ENCODE peak calls at places on chromosomes 6 and 20, in five cellular contexts. S, R, Z, Q and F are unnamed samples.

GRCh38 chr20:36969050-36969449 is 17.5 kb upstream of the SAMHD1 start:
- DNase-seq in Q (no peak), R (no peak), S (no peak), Z (peak), F (no peak)

GRCh38 chr6:168035661-168036616 is 38.5 kb downstream of the KIF25 start:
- DNase-seq in R (peak), Q (no peak), S (no peak), Z (no peak), F (peak)

GRCh38 chr6:101777646-101778045 is 384.1 kb downstream of the GRIK2 start:
- DNase-seq in S (no peak), Z (no peak), Q (no peak), R (no peak), F (no peak)

GRCh38 chr20:19012671-19013070 is 199.1 kb downstream of the SCP2D1 start:
- DNase-seq in R (no peak), Q (no peak), S (no peak), Z (peak), F (no peak)

GRCh38 chr20:54123587-54124180 is 50.1 kb downstream of the CYP24A1 start:
- DNase-seq in R (peak), Z (no peak), Q (no peak), S (no peak), F (peak)

GRCh38 chr6:146357578-146358340 is 185.9 kb upstream of the RAB32 start:
- DNase-seq in Q (no peak), R (peak), S (no peak), Z (peak), F (peak)

GRCh38 chr6:12288844-12289654 is 1.1 kb upstream of the EDN1 start:
- DNase-seq in S (peak), R (peak), Q (no peak), Z (peak), F (peak)

GRCh38 chr6:91082311-91082803 is 495.5 kb upstream of the MAP3K7 start:
- DNase-seq in Z (no peak), R (peak), S (no peak), Q (no peak), F (no peak)

GRCh38 chr6:56864171-56864616 is 90.7 kb upstream of the BEND6 start:
- DNase-seq in S (no peak), Z (no peak), Q (no peak), R (peak), F (peak)

GRCh38 chr6:90314516-90314915 is 17.9 kb upstream of the BACH2 start:
- DNase-seq in R (no peak), Q (no peak), S (no peak), Z (no peak), F (no peak)

GRCh38 chr20:46978871-46979536 is 84.4 kb downstream of the EYA2 start:
- DNase-seq in Q (no peak), S (no peak), R (no peak), Z (no peak), F (no peak)

GRCh38 chr6:12538881-12539357 is 177.6 kb upstream of the PHACTR1 start:
- DNase-seq in Q (no peak), R (no peak), Z (no peak), S (no peak), F (no peak)

GRCh38 chr20:20459726-20460125 is 91.8 kb downstream of the INSM1 start:
- DNase-seq in Q (no peak), R (no peak), Z (no peak), S (no peak), F (no peak)

GRCh38 chr6:2744206-2744771 is 6.4 kb downstream of the MYLK4 start:
- DNase-seq in S (no peak), Z (no peak), R (peak), Q (no peak), F (no peak)

GRCh38 chr6:27940766-27941165 is 16.3 kb upstream of the OR2B6 start:
- DNase-seq in Q (no peak), S (no peak), Z (no peak), R (no peak), F (no peak)

GRCh38 chr6:157651731-157652490 is 171.1 kb upstream of the SNX9 start:
- DNase-seq in R (no peak), Z (no peak), Q (no peak), S (no peak), F (no peak)

GRCh38 chr6:40587240-40588069 is at the start of gene LRFN2:
- DNase-seq in Z (peak), R (peak), S (peak), Q (peak), F (peak)

GRCh38 chr6:118985123-118985830 is 50.3 kb upstream of the MCM9 start:
- DNase-seq in S (no peak), Z (no peak), R (no peak), Q (no peak), F (no peak)

GRCh38 chr6:136315594-136315993 is 25.9 kb upstream of the BCLAF1 start:
- DNase-seq in S (no peak), R (no peak), Z (no peak), Q (no peak), F (no peak)

GRCh38 chr20:46757754-46758678 is 48.6 kb downstream of the SLC2A10 start:
- DNase-seq in Q (no peak), R (peak), S (peak), Z (peak), F (peak)

GRCh38 chr6:161374971-161375873 is 101.4 kb upstream of the AGPAT4 start:
- DNase-seq in Z (peak), Q (no peak), S (no peak), R (peak), F (no peak)